ENCODE peak calls at places on chromosomes 5 and 9, in five cellular contexts. O is dermis microvascular lymphatic vessel endothelial cell, H is GM04504, B is B cell, U is adipocyte. M is an unnamed sample.

GRCh38 chr9:111926421-111926875 is 29.8 kb downstream of the UGCG start:
- DNase-seq in O (peak), H (no peak), B (peak), U (peak), M (no peak)

GRCh38 chr5:137758719-137759312 is 4.7 kb upstream of the HNRNPA0 start:
- DNase-seq in O (no peak), H (no peak), B (no peak), U (no peak), M (no peak)

GRCh38 chr5:139926797-139927503 is 116.1 kb downstream of the NRG2 start:
- DNase-seq in O (no peak), H (no peak), B (no peak), U (no peak), M (no peak)

GRCh38 chr9:135410831-135411473 is 68.6 kb upstream of the PPP1R26 start:
- DNase-seq in O (no peak), H (no peak), B (no peak), U (no peak), M (no peak)

GRCh38 chr5:9034671-9035070 is 511.2 kb downstream of the SEMA5A start:
- DNase-seq in O (no peak), H (no peak), B (no peak), U (no peak), M (peak)

GRCh38 chr9:133368249-133368881 is 7.5 kb downstream of the SURF4 start:
- DNase-seq in O (peak), H (no peak), B (no peak), U (no peak), M (no peak)

GRCh38 chr9:98607787-98608186 is 100.9 kb downstream of the GABBR2 start:
- DNase-seq in O (peak), H (peak), B (no peak), U (peak), M (no peak)

GRCh38 chr5:132687995-132688394 is 14.2 kb downstream of the IL4 start:
- DNase-seq in O (no peak), H (no peak), B (no peak), U (no peak), M (no peak)

GRCh38 chr9:114366334-114367128 is 21.3 kb downstream of the AKNA start:
- DNase-seq in O (no peak), H (peak), B (peak), U (peak), M (no peak)

GRCh38 chr5:30405821-30406220 is 787.7 kb upstream of the CDH6 start:
- DNase-seq in O (no peak), H (no peak), B (no peak), U (no peak), M (no peak)

GRCh38 chr5:56534102-56534501 is 281.2 kb upstream of the MAP3K1 start:
- DNase-seq in O (peak), H (no peak), B (no peak), U (no peak), M (no peak)

GRCh38 chr9:123373941-123374340 is 17.9 kb downstream of the CRB2 start:
- DNase-seq in O (no peak), H (no peak), B (no peak), U (no peak), M (no peak)

GRCh38 chr9:19154135-19154612 is 26.9 kb upstream of the PLIN2 start:
- DNase-seq in O (no peak), H (no peak), B (no peak), U (peak), M (no peak)

GRCh38 chr5:56984445-56984844 is 32.5 kb upstream of the MIER3 start:
- DNase-seq in O (no peak), H (no peak), B (no peak), U (no peak), M (no peak)

GRCh38 chr5:1057485-1057825 is 48.9 kb downstream of the NKD2 start:
- DNase-seq in O (no peak), H (no peak), B (no peak), U (no peak), M (no peak)

GRCh38 chr9:24071736-24072135 is 245.7 kb upstream of the ELAVL2 start:
- DNase-seq in O (no peak), H (no peak), B (no peak), U (no peak), M (peak)

GRCh38 chr9:38003230-38003629 is 65.8 kb downstream of the SHB start:
- DNase-seq in O (no peak), H (no peak), B (no peak), U (no peak), M (no peak)

GRCh38 chr9:127360205-127360604 is 36.8 kb upstream of the SLC2A8 start:
- DNase-seq in O (peak), H (no peak), B (no peak), U (no peak), M (no peak)

GRCh38 chr5:111224561-111224989 is 391 bp downstream of the CAMK4 start:
- DNase-seq in O (no peak), H (no peak), B (no peak), U (no peak), M (peak)

GRCh38 chr9:97109194-97109811 is 70.4 kb upstream of the CTSV start:
- DNase-seq in O (peak), H (peak), B (peak), U (peak), M (peak)

GRCh38 chr5:14790220-14790619 is 81.4 kb downstream of the ANKH start:
- DNase-seq in O (peak), H (no peak), B (no peak), U (peak), M (no peak)

GRCh38 chr9:116002624-116003023 is 151.0 kb upstream of the PAPPA start:
- DNase-seq in O (no peak), H (no peak), B (no peak), U (peak), M (no peak)

GRCh38 chr5:167245871-167246270 is 1045.6 kb upstream of the WWC1 start:
- DNase-seq in O (no peak), H (no peak), B (no peak), U (no peak), M (peak)

GRCh38 chr5:85049020-85049419 is 664.3 kb upstream of the EDIL3 start:
- DNase-seq in O (peak), H (no peak), B (no peak), U (peak), M (peak)

GRCh38 chr5:67290620-67291019 is 94.0 kb upstream of the CD180 start:
- DNase-seq in O (no peak), H (no peak), B (no peak), U (peak), M (no peak)

GRCh38 chr5:15938961-15939360 is 240.6 kb downstream of the MARCHF11 start:
- DNase-seq in O (peak), H (peak), B (no peak), U (peak), M (no peak)

GRCh38 chr5:102794677-102795331 is 39.7 kb downstream of the PAM start:
- DNase-seq in O (no peak), H (no peak), B (no peak), U (no peak), M (no peak)

GRCh38 chr5:72210913-72211670 is 103.8 kb downstream of the MAP1B start:
- DNase-seq in O (peak), H (peak), B (no peak), U (peak), M (no peak)

GRCh38 chr5:60287174-60287771 is 393.7 kb upstream of the PDE4D start:
- DNase-seq in O (peak), H (peak), B (peak), U (peak), M (peak)

GRCh38 chr5:120463991-120464626 is at the start of gene PRR16:
- DNase-seq in O (peak), H (peak), B (peak), U (peak), M (no peak)

GRCh38 chr9:112764344-112764743 is 13.8 kb downstream of the SNX30 start:
- DNase-seq in O (no peak), H (no peak), B (no peak), U (peak), M (no peak)

GRCh38 chr9:99069075-99069474 is 35.8 kb upstream of the TGFBR1 start:
- DNase-seq in O (peak), H (no peak), B (no peak), U (no peak), M (no peak)

GRCh38 chr9:31542384-31543055 is 841.9 kb upstream of the ACO1 start:
- DNase-seq in O (peak), H (no peak), B (peak), U (peak), M (peak)

GRCh38 chr5:98770911-98771322 is 2.5 kb upstream of the RGMB start:
- DNase-seq in O (peak), H (no peak), B (no peak), U (no peak), M (no peak)

GRCh38 chr9:89384783-89385182 is 66.5 kb downstream of the SECISBP2 start:
- DNase-seq in O (no peak), H (no peak), B (no peak), U (no peak), M (no peak)

GRCh38 chr9:136373300-136374182 is at the start of gene CARD9:
- DNase-seq in O (no peak), H (no peak), B (no peak), U (no peak), M (no peak)

GRCh38 chr5:4700082-4700481 is 440.0 kb upstream of the ADAMTS16 start:
- DNase-seq in O (no peak), H (no peak), B (peak), U (no peak), M (peak)

GRCh38 chr5:163460562-163461176 is at the start of gene HMMR:
- DNase-seq in O (peak), H (no peak), B (no peak), U (peak), M (peak)